ENCODE peak calls at places on chromosome 20, in six cellular contexts. M is non-pigmented ciliary epithelial cell, J is DMS153, S is NCI-H2029 treated with DMSO at 0.1 percent for 48 hours, O is left cardiac atrium, A is cardiac muscle cell. U is an unnamed sample.

GRCh38 chr20:10352934-10353866 is 80.8 kb downstream of the MKKS start:
- DNase-seq in M (no peak), O (no peak), A (peak; percentile 81), J (no peak), S (no peak), U (peak; percentile 29)

GRCh38 chr20:3788685-3789155 is 2.2 kb upstream of the CENPB start:
- DNase-seq in J (no peak), O (peak; percentile 15), S (no peak), M (no peak), A (no peak), U (no peak)

GRCh38 chr20:1537731-1538058 is 19.8 kb downstream of the SIRPD start:
- DNase-seq in S (no peak), M (no peak), J (no peak), O (peak; percentile 33), A (no peak), U (no peak)

GRCh38 chr20:19642861-19643260 is 115.2 kb upstream of the RIN2 start:
- DNase-seq in M (no peak), S (no peak), A (no peak), O (no peak), J (no peak), U (no peak)

GRCh38 chr20:49384437-49385434 is 97.7 kb downstream of the KCNB1 start:
- DNase-seq in J (peak; percentile 46), A (peak; percentile 73), O (peak; percentile 76), M (no peak), S (peak; percentile 48), U (peak; percentile 65)

GRCh38 chr20:32743237-32744112 is at the start of gene COMMD7:
- DNase-seq in S (no peak), J (peak; percentile 78), O (peak; percentile 71), M (no peak), A (peak; percentile 66), U (peak; percentile 56)

GRCh38 chr20:2986466-2986865 is 57.0 kb upstream of the GNRH2 start:
- DNase-seq in J (no peak), S (no peak), M (no peak), A (peak; percentile 45), O (no peak), U (peak; percentile 60)

GRCh38 chr20:49637238-49637637 is 69.3 kb upstream of the PTGIS start:
- DNase-seq in M (no peak), O (no peak), J (no peak), S (no peak), A (no peak), U (no peak)

GRCh38 chr20:34639755-34640222 is 37.1 kb downstream of the PIGU start:
- DNase-seq in J (peak; percentile 91), S (peak; percentile 84), A (no peak), O (no peak), M (no peak), U (no peak)

GRCh38 chr20:51695574-51696303 is 72.5 kb downstream of the ATP9A start:
- DNase-seq in J (peak; percentile 53), A (peak; percentile 61), S (no peak), O (no peak), M (peak; percentile 30), U (peak; percentile 67)

GRCh38 chr20:62120990-62121775 is 1.1 kb upstream of the LSM14B start:
- DNase-seq in J (peak; percentile 56), S (peak; percentile 39), A (no peak), O (peak; percentile 62), M (no peak), U (peak; percentile 67)

GRCh38 chr20:59589051-59589450 is 15.3 kb upstream of the PHACTR3 start:
- DNase-seq in O (no peak), A (no peak), M (no peak), S (no peak), J (no peak), U (no peak)

GRCh38 chr20:3729811-3730550 is 2.5 kb upstream of the HSPA12B start:
- DNase-seq in S (no peak), M (no peak), O (no peak), A (no peak), J (no peak), U (no peak)